ENCODE peak calls at places on chromosomes 16 and 17, in seven cellular contexts. J is kidney glomerular epithelial cell; T is EL; V is stimulated activated CD8-positive, alpha-beta memory T cell treated with anti-CD3 and anti-CD28 coated beads, Interleukin-2, amount 100 ng/mL, for 1 hour; N is transverse colon; Q is activated gamma-delta T cell treated with Interleukin-2 at 50 U/mL for 16 hours; F is GM03348. G is an unnamed sample.

GRCh38 chr17:35784895-35785294 is 10.5 kb downstream of the MMP28 start:
- DNase-seq in J (no peak), T (no peak), N (no peak), V (no peak), F (no peak), Q (no peak), G (no peak)

GRCh38 chr17:34706029-34706428 is 126.6 kb downstream of the TMEM132E start:
- DNase-seq in V (no peak), N (no peak), Q (no peak), J (no peak), T (peak), F (no peak), G (no peak)

GRCh38 chr17:59607817-59608403 is 11.8 kb upstream of the CLTC start:
- DNase-seq in T (no peak), F (no peak), V (no peak), N (no peak), J (no peak), Q (peak), G (no peak)

GRCh38 chr17:39750131-39751015 is 12.6 kb downstream of the GRB7 start:
- DNase-seq in V (no peak), F (no peak), Q (no peak), N (peak), J (no peak), T (no peak), G (no peak)

GRCh38 chr16:3008749-3009088 is 4.0 kb upstream of the CLDN9 start:
- DNase-seq in N (no peak), F (no peak), Q (no peak), V (no peak), T (no peak), J (no peak), G (no peak)

GRCh38 chr16:624522-625401 is 6.0 kb upstream of the WFIKKN1 start:
- DNase-seq in T (no peak), Q (no peak), V (no peak), N (no peak), J (no peak), F (no peak), G (no peak)

GRCh38 chr17:44757045-44757917 is 1.5 kb upstream of the ADAM11 start:
- DNase-seq in N (no peak), F (no peak), V (no peak), T (no peak), Q (no peak), J (no peak), G (no peak)

GRCh38 chr16:78163772-78164391 is 64.4 kb downstream of the WWOX start:
- DNase-seq in J (no peak), Q (no peak), F (no peak), T (no peak), V (no peak), N (no peak), G (no peak)

GRCh38 chr16:54446639-54447038 is 160.1 kb upstream of the IRX3 start:
- DNase-seq in N (no peak), T (peak), J (peak), F (peak), V (no peak), Q (no peak), G (no peak)

GRCh38 chr17:33520404-33521032 is 227.4 kb upstream of the ASIC2 start:
- DNase-seq in T (peak), Q (peak), N (peak), F (peak), J (peak), V (no peak), G (no peak)

GRCh38 chr17:37821025-37821713 is 76.3 kb upstream of the HNF1B start:
- DNase-seq in Q (no peak), J (no peak), T (peak), F (no peak), V (no peak), N (no peak), G (no peak)

GRCh38 chr17:49514374-49514738 is 19.3 kb downstream of the NGFR start:
- DNase-seq in F (peak), Q (no peak), V (no peak), T (peak), J (no peak), N (no peak), G (no peak)

GRCh38 chr17:43832168-43832975 is 574 bp downstream of the MPP3 start:
- DNase-seq in Q (no peak), T (peak), N (peak), J (no peak), F (peak), V (no peak), G (no peak)

GRCh38 chr16:1535391-1536291 is 2.2 kb downstream of the TMEM204 start:
- DNase-seq in V (no peak), Q (no peak), T (no peak), N (no peak), J (no peak), F (no peak), G (no peak)

GRCh38 chr17:1074886-1075665 is 78.1 kb downstream of the TIMM22 start:
- DNase-seq in N (no peak), J (no peak), F (no peak), V (no peak), Q (no peak), T (no peak), G (no peak)

GRCh38 chr16:49330562-49331201 is 42.9 kb upstream of the C16orf78 start:
- DNase-seq in Q (no peak), V (no peak), F (no peak), N (no peak), J (no peak), T (no peak), G (no peak)

GRCh38 chr17:67441052-67441738 is 64.1 kb downstream of the PITPNC1 start:
- DNase-seq in J (peak), F (peak), T (peak), N (peak), V (peak), Q (peak), G (no peak)

GRCh38 chr17:49338883-49339282 is 23.2 kb downstream of the ZNF652 start:
- DNase-seq in Q (no peak), N (no peak), F (no peak), J (no peak), T (no peak), V (no peak), G (no peak)

GRCh38 chr17:80790021-80790765 is 201.4 kb upstream of the CHMP6 start:
- DNase-seq in V (no peak), N (no peak), J (no peak), Q (peak), T (peak), F (no peak), G (no peak)

GRCh38 chr16:23432176-23433128 is 20.5 kb downstream of the COG7 start:
- DNase-seq in J (no peak), V (no peak), T (peak), N (no peak), Q (no peak), F (no peak), G (no peak)

GRCh38 chr17:6661464-6661848 is 9.9 kb downstream of the C17orf100 start:
- DNase-seq in J (no peak), N (no peak), F (peak), Q (no peak), V (no peak), T (no peak), G (no peak)

GRCh38 chr17:44362964-44363612 is 565 bp downstream of the FAM171A2 start:
- DNase-seq in T (no peak), F (peak), V (no peak), J (no peak), N (no peak), Q (no peak), G (no peak)

GRCh38 chr16:59971264-59971663 is 1237.1 kb upstream of the GOT2 start:
- DNase-seq in Q (no peak), T (peak), N (no peak), J (no peak), F (no peak), V (no peak), G (no peak)

GRCh38 chr17:14211778-14212177 is 24.9 kb downstream of the CDRT15 start:
- DNase-seq in J (no peak), Q (peak), T (no peak), V (no peak), N (no peak), F (no peak), G (no peak)

G was measured in esophagus squamous epithelium.